ENCODE peak calls at places on chromosome 16, in seven cellular contexts. One of them, this sample, is unnamed.

GRCh38 chr16:70463235-70463634 is 8.8 kb downstream of the FCSK start:
- DNase-seq in left ventricle myocardium inferior: no peak
- DNase-seq in neural crest cell: no peak
- DNase-seq in Calu3: no peak
- DNase-seq in dorsolateral prefrontal cortex: no peak
- DNase-seq in H9: no peak
- DNase-seq in mucosa of descending colon: no peak
- DNase-seq in this sample: no peak

GRCh38 chr16:21599994-21600773 is 807 bp downstream of the METTL9 start:
- DNase-seq in H9: peak
- DNase-seq in mucosa of descending colon: no peak
- DNase-seq in neural crest cell: no peak
- DNase-seq in dorsolateral prefrontal cortex: no peak
- DNase-seq in left ventricle myocardium inferior: no peak
- DNase-seq in Calu3: peak
- DNase-seq in this sample: no peak

GRCh38 chr16:23320695-23321094 is 18.6 kb downstream of the SCNN1B start:
- DNase-seq in mucosa of descending colon: peak
- DNase-seq in dorsolateral prefrontal cortex: no peak
- DNase-seq in neural crest cell: no peak
- DNase-seq in left ventricle myocardium inferior: no peak
- DNase-seq in H9: no peak
- DNase-seq in Calu3: no peak
- DNase-seq in this sample: no peak

GRCh38 chr16:15572329-15573001 is 70.5 kb downstream of the MARF1 start:
- DNase-seq in H9: no peak
- DNase-seq in dorsolateral prefrontal cortex: no peak
- DNase-seq in neural crest cell: no peak
- DNase-seq in left ventricle myocardium inferior: no peak
- DNase-seq in mucosa of descending colon: no peak
- DNase-seq in Calu3: no peak
- DNase-seq in this sample: no peak

GRCh38 chr16:22225060-22225459 is 19.0 kb downstream of the EEF2K start:
- DNase-seq in Calu3: no peak
- DNase-seq in mucosa of descending colon: no peak
- DNase-seq in H9: peak
- DNase-seq in dorsolateral prefrontal cortex: peak
- DNase-seq in left ventricle myocardium inferior: peak
- DNase-seq in neural crest cell: no peak
- DNase-seq in this sample: no peak

GRCh38 chr16:2008009-2008526 is 1.6 kb downstream of the ZNF598 start:
- DNase-seq in mucosa of descending colon: peak
- DNase-seq in dorsolateral prefrontal cortex: no peak
- DNase-seq in neural crest cell: no peak
- DNase-seq in Calu3: peak
- DNase-seq in H9: no peak
- DNase-seq in left ventricle myocardium inferior: peak
- DNase-seq in this sample: no peak

GRCh38 chr16:76278976-76279375 is 1.8 kb downstream of the CNTNAP4 start:
- DNase-seq in dorsolateral prefrontal cortex: no peak
- DNase-seq in mucosa of descending colon: no peak
- DNase-seq in left ventricle myocardium inferior: no peak
- DNase-seq in neural crest cell: no peak
- DNase-seq in H9: no peak
- DNase-seq in Calu3: no peak
- DNase-seq in this sample: no peak

GRCh38 chr16:83549836-83550569 is 257.8 kb upstream of the HSBP1 start:
- DNase-seq in left ventricle myocardium inferior: no peak
- DNase-seq in Calu3: no peak
- DNase-seq in H9: no peak
- DNase-seq in neural crest cell: no peak
- DNase-seq in mucosa of descending colon: no peak
- DNase-seq in dorsolateral prefrontal cortex: no peak
- DNase-seq in this sample: no peak

GRCh38 chr16:58025351-58026138 is at the start of gene MMP15:
- DNase-seq in dorsolateral prefrontal cortex: no peak
- DNase-seq in H9: peak
- DNase-seq in mucosa of descending colon: peak
- DNase-seq in left ventricle myocardium inferior: peak
- DNase-seq in Calu3: peak
- DNase-seq in neural crest cell: peak
- DNase-seq in this sample: peak

GRCh38 chr16:72198641-72199250 is 26.8 kb upstream of the PMFBP1 start:
- DNase-seq in dorsolateral prefrontal cortex: no peak
- DNase-seq in mucosa of descending colon: no peak
- DNase-seq in Calu3: no peak
- DNase-seq in left ventricle myocardium inferior: no peak
- DNase-seq in neural crest cell: no peak
- DNase-seq in H9: peak
- DNase-seq in this sample: no peak

GRCh38 chr16:69364088-69364487 is 12.5 kb upstream of the TMED6 start:
- DNase-seq in Calu3: no peak
- DNase-seq in dorsolateral prefrontal cortex: no peak
- DNase-seq in H9: no peak
- DNase-seq in neural crest cell: no peak
- DNase-seq in left ventricle myocardium inferior: no peak
- DNase-seq in mucosa of descending colon: no peak
- DNase-seq in this sample: no peak

GRCh38 chr16:79993810-79994209 is 393.3 kb upstream of the MAF start:
- DNase-seq in neural crest cell: no peak
- DNase-seq in mucosa of descending colon: peak
- DNase-seq in Calu3: no peak
- DNase-seq in left ventricle myocardium inferior: no peak
- DNase-seq in H9: no peak
- DNase-seq in dorsolateral prefrontal cortex: no peak
- DNase-seq in this sample: no peak

GRCh38 chr16:79998143-79998542 is 397.6 kb upstream of the MAF start:
- DNase-seq in H9: no peak
- DNase-seq in dorsolateral prefrontal cortex: no peak
- DNase-seq in left ventricle myocardium inferior: no peak
- DNase-seq in neural crest cell: no peak
- DNase-seq in mucosa of descending colon: no peak
- DNase-seq in Calu3: no peak
- DNase-seq in this sample: no peak

GRCh38 chr16:79995315-79995714 is 394.8 kb upstream of the MAF start:
- DNase-seq in neural crest cell: no peak
- DNase-seq in Calu3: no peak
- DNase-seq in mucosa of descending colon: no peak
- DNase-seq in dorsolateral prefrontal cortex: no peak
- DNase-seq in H9: no peak
- DNase-seq in left ventricle myocardium inferior: no peak
- DNase-seq in this sample: no peak

GRCh38 chr16:79994413-79994812 is 393.9 kb upstream of the MAF start:
- DNase-seq in H9: no peak
- DNase-seq in left ventricle myocardium inferior: no peak
- DNase-seq in neural crest cell: no peak
- DNase-seq in mucosa of descending colon: no peak
- DNase-seq in Calu3: no peak
- DNase-seq in dorsolateral prefrontal cortex: peak
- DNase-seq in this sample: no peak

DNA sequence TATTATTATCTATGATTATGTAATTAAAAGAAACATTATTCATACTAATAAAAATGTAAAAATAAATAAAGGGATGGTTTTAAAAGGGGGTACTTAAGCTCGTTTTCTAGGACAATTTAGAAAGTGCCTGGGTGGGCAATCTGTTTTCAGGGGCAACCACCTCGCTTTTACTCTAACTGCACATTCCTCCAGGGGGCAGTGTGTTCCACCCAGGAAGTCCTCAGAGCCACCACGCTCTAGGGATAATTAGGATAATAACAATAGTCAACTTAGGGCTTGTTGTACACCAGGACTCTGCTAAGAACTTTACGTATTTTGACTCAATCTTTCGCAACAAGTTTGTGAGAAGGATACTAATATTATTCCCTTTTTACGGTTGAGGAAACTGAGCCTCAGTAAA is 396.7 kb upstream of the MAF start:
- DNase-seq in neural crest cell: peak
- DNase-seq in H9: peak
- DNase-seq in Calu3: peak
- DNase-seq in left ventricle myocardium inferior: no peak
- DNase-seq in mucosa of descending colon: no peak
- DNase-seq in dorsolateral prefrontal cortex: no peak
- DNase-seq in this sample: no peak
- TF ChIP-seq CTCF in neural crest cell: peak
- TF ChIP-seq CTCF in H9: peak
- TF ChIP-seq CTCF in Calu3: peak
- TF ChIP-seq CTCF in left ventricle myocardium inferior: peak
- TF ChIP-seq CTCF in mucosa of descending colon: no peak
- TF ChIP-seq CTCF in dorsolateral prefrontal cortex: peak
- TF ChIP-seq CTCF in this sample: peak

DNA sequence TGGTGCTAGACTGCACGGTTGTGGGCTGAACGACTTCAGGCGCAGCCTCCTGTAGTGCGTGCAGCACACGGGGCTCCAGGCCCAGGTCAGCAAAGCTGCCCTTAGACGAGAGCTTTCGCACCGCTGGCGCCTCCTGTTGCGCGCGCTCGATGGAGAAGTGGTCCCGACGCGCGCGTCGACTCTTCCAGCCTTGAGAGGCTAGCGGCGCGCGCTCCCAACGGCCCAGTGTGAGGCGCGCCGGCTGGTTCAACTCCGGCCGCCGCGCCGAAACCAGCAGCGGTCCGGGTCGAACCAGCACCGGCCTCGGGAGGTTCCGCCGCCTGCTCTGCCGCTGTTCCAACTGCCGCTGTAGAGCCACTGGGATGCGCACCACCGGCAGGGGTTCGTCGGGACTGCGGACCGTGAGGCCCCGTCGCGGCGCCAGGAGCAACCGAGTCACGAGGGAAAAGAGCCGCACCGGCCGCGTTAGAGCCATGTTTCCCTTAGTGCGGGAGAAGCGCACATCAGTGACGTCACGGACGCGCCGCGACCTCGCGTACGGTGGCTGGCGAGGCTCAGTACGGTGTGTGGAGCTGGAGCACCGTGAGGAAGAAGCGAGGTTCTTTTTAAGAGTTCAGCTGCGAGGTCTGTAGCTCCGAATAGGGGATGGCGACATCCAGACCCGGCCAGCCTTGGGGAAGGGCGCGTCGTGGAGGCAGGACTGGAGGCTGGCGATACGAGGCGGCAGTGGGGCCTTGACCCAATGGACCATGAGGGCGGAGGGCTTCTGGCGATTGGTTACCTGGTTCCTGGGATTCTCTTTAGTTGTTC is at the start of the genes DDX28 and DUS2:
- DNase-seq in dorsolateral prefrontal cortex: peak
- DNase-seq in neural crest cell: peak
- DNase-seq in mucosa of descending colon: peak
- DNase-seq in left ventricle myocardium inferior: peak
- DNase-seq in H9: peak
- DNase-seq in Calu3: peak
- DNase-seq in this sample: peak
- TF ChIP-seq CTCF in dorsolateral prefrontal cortex: no peak
- TF ChIP-seq CTCF in neural crest cell: no peak
- TF ChIP-seq CTCF in mucosa of descending colon: no peak
- TF ChIP-seq CTCF in left ventricle myocardium inferior: peak
- TF ChIP-seq CTCF in H9: peak
- TF ChIP-seq CTCF in Calu3: no peak
- TF ChIP-seq CTCF in this sample: peak

DNA sequence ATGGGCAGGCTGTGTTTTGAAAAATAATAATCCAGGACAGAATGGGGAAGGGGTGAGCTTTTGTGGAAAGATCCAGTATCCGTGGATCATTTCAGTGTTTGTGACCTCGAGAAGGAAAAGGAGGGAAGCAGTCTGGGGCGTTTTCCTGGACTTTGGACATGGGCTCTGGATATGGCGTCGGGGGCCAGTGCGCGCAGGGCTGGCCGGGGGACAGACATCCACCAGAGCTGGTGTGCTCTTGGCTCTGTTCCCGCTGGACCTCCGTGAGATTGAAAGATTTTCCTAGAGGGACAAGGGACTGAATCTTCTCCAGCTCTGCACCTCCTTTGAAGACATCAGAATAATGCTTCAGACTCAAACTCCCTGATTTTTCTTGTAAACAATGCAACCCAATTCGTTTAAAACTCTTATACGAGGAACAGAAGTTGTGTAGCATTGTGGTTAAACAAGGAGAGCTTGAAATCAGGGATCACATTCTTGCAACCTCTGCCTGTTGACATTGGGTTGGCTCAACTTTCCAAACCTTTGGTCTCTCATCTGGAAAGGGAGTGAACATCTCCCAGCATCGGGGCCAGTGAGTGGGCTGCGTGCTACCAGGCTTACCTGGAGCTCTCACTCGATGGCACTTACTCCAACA is 75.9 kb downstream of the C16orf95 start:
- DNase-seq in Calu3: peak
- DNase-seq in mucosa of descending colon: peak
- DNase-seq in dorsolateral prefrontal cortex: no peak
- DNase-seq in left ventricle myocardium inferior: no peak
- DNase-seq in neural crest cell: no peak
- DNase-seq in H9: no peak
- DNase-seq in this sample: no peak
- TF ChIP-seq CTCF in Calu3: no peak
- TF ChIP-seq CTCF in mucosa of descending colon: no peak
- TF ChIP-seq CTCF in dorsolateral prefrontal cortex: no peak
- TF ChIP-seq CTCF in left ventricle myocardium inferior: no peak
- TF ChIP-seq CTCF in neural crest cell: no peak
- TF ChIP-seq CTCF in H9: no peak
- TF ChIP-seq CTCF in this sample: no peak

DNA sequence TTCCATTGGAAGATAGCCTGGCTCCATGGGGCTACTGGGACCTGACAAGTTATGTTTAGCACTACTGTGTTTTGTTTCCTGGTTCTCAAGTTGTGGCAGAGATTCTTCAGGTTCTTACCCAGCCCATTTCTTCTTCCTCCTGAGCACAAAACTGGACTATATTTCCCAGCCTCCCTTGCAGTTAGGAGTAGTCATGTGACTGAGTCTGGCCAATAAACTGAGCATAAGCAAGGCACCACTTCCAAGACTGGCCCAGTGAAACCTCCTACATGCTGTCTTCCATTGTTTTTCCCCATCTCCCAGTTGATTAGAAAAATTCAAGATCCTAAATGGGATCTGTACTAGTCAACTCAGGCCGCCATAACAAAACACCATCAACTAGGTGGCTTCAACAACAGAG is 28.2 kb upstream of the RBBP6 start:
- DNase-seq in neural crest cell: no peak
- DNase-seq in H9: no peak
- DNase-seq in mucosa of descending colon: no peak
- DNase-seq in dorsolateral prefrontal cortex: no peak
- DNase-seq in left ventricle myocardium inferior: no peak
- DNase-seq in Calu3: no peak
- DNase-seq in this sample: no peak
- TF ChIP-seq CTCF in neural crest cell: no peak
- TF ChIP-seq CTCF in H9: no peak
- TF ChIP-seq CTCF in mucosa of descending colon: no peak
- TF ChIP-seq CTCF in dorsolateral prefrontal cortex: no peak
- TF ChIP-seq CTCF in left ventricle myocardium inferior: no peak
- TF ChIP-seq CTCF in Calu3: no peak
- TF ChIP-seq CTCF in this sample: no peak

GRCh38 chr16:26951950-26952349 is 114.8 kb upstream of the C16orf82 start:
- DNase-seq in H9: no peak
- DNase-seq in left ventricle myocardium inferior: no peak
- DNase-seq in neural crest cell: no peak
- DNase-seq in dorsolateral prefrontal cortex: no peak
- DNase-seq in mucosa of descending colon: no peak
- DNase-seq in Calu3: no peak
- DNase-seq in this sample: no peak
- TF ChIP-seq CTCF in H9: no peak
- TF ChIP-seq CTCF in left ventricle myocardium inferior: no peak
- TF ChIP-seq CTCF in neural crest cell: no peak
- TF ChIP-seq CTCF in dorsolateral prefrontal cortex: no peak
- TF ChIP-seq CTCF in mucosa of descending colon: no peak
- TF ChIP-seq CTCF in Calu3: no peak
- TF ChIP-seq CTCF in this sample: no peak

GRCh38 chr16:25143898-25144297 is 32.4 kb downstream of the LCMT1 start:
- DNase-seq in dorsolateral prefrontal cortex: no peak
- DNase-seq in Calu3: peak
- DNase-seq in left ventricle myocardium inferior: no peak
- DNase-seq in H9: peak
- DNase-seq in neural crest cell: no peak
- DNase-seq in mucosa of descending colon: peak
- DNase-seq in this sample: no peak
- TF ChIP-seq CTCF in dorsolateral prefrontal cortex: no peak
- TF ChIP-seq CTCF in Calu3: peak
- TF ChIP-seq CTCF in left ventricle myocardium inferior: peak
- TF ChIP-seq CTCF in H9: peak
- TF ChIP-seq CTCF in neural crest cell: peak
- TF ChIP-seq CTCF in mucosa of descending colon: peak
- TF ChIP-seq CTCF in this sample: peak

This sample was measured in chondrocyte.